ENCODE peak calls at places on chromosomes 6 and 20, in five cellular contexts. One of them, this sample, is unnamed.
A peak's percentile ranks its signal among the peaks of the same experiment; 100 is the strongest.

GRCh38 chr20:59134182-59134581 is 29.4 kb upstream of the ZNF831 start:
- DNase-seq in mesenchymal stem cell: no peak
- DNase-seq in IMR-90: no peak
- DNase-seq in neuronal stem cell: no peak
- DNase-seq in H9: no peak
- DNase-seq in this sample: no peak

GRCh38 chr6:72646604-72647485 is 25.0 kb downstream of the KCNQ5 start:
- DNase-seq in mesenchymal stem cell: no peak
- DNase-seq in IMR-90: peak; percentile 15
- DNase-seq in neuronal stem cell: no peak
- DNase-seq in H9: no peak
- DNase-seq in this sample: no peak

GRCh38 chr20:62363920-62364851 is 2.9 kb downstream of the LAMA5 start:
- DNase-seq in mesenchymal stem cell: peak; percentile 87
- DNase-seq in IMR-90: no peak
- DNase-seq in neuronal stem cell: no peak
- DNase-seq in H9: peak; percentile 60
- DNase-seq in this sample: no peak

GRCh38 chr6:84979541-84979940 is 215.1 kb upstream of the TBX18 start:
- DNase-seq in mesenchymal stem cell: no peak
- DNase-seq in IMR-90: no peak
- DNase-seq in neuronal stem cell: no peak
- DNase-seq in H9: no peak
- DNase-seq in this sample: peak; percentile 6

GRCh38 chr6:85402922-85403321 is 47.0 kb upstream of the NT5E start:
- DNase-seq in mesenchymal stem cell: no peak
- DNase-seq in IMR-90: no peak
- DNase-seq in neuronal stem cell: no peak
- DNase-seq in H9: no peak
- DNase-seq in this sample: no peak

GRCh38 chr20:50678213-50678898 is 13.0 kb downstream of the RIPOR3 start:
- DNase-seq in mesenchymal stem cell: no peak
- DNase-seq in IMR-90: no peak
- DNase-seq in neuronal stem cell: no peak
- DNase-seq in H9: no peak
- DNase-seq in this sample: no peak

GRCh38 chr6:130115036-130115435 is 96.7 kb downstream of the L3MBTL3 start:
- DNase-seq in mesenchymal stem cell: no peak
- DNase-seq in IMR-90: no peak
- DNase-seq in neuronal stem cell: no peak
- DNase-seq in H9: no peak
- DNase-seq in this sample: no peak

GRCh38 chr6:121756643-121757042 is 321.2 kb downstream of the GJA1 start:
- DNase-seq in mesenchymal stem cell: no peak
- DNase-seq in IMR-90: no peak
- DNase-seq in neuronal stem cell: no peak
- DNase-seq in H9: no peak
- DNase-seq in this sample: no peak

GRCh38 chr20:35953411-35954199 is 697 bp downstream of the SCAND1 start:
- DNase-seq in mesenchymal stem cell: no peak
- DNase-seq in IMR-90: peak; percentile 28
- DNase-seq in neuronal stem cell: no peak
- DNase-seq in H9: peak; percentile 36
- DNase-seq in this sample: peak; percentile 61

GRCh38 chr20:3902041-3902440 is 12.9 kb downstream of the PANK2 start:
- DNase-seq in mesenchymal stem cell: no peak
- DNase-seq in IMR-90: no peak
- DNase-seq in neuronal stem cell: no peak
- DNase-seq in H9: no peak
- DNase-seq in this sample: no peak

GRCh38 chr20:3900187-3900604 is 11.0 kb downstream of the PANK2 start:
- DNase-seq in mesenchymal stem cell: no peak
- DNase-seq in IMR-90: no peak
- DNase-seq in neuronal stem cell: no peak
- DNase-seq in H9: no peak
- DNase-seq in this sample: no peak

GRCh38 chr20:3898639-3899038 is 9.5 kb downstream of the PANK2 start:
- DNase-seq in mesenchymal stem cell: no peak
- DNase-seq in IMR-90: no peak
- DNase-seq in neuronal stem cell: no peak
- DNase-seq in H9: no peak
- DNase-seq in this sample: no peak

GRCh38 chr20:3902446-3902845 is 13.3 kb downstream of the PANK2 start:
- DNase-seq in mesenchymal stem cell: no peak
- DNase-seq in IMR-90: no peak
- DNase-seq in neuronal stem cell: no peak
- DNase-seq in H9: no peak
- DNase-seq in this sample: no peak

DNA sequence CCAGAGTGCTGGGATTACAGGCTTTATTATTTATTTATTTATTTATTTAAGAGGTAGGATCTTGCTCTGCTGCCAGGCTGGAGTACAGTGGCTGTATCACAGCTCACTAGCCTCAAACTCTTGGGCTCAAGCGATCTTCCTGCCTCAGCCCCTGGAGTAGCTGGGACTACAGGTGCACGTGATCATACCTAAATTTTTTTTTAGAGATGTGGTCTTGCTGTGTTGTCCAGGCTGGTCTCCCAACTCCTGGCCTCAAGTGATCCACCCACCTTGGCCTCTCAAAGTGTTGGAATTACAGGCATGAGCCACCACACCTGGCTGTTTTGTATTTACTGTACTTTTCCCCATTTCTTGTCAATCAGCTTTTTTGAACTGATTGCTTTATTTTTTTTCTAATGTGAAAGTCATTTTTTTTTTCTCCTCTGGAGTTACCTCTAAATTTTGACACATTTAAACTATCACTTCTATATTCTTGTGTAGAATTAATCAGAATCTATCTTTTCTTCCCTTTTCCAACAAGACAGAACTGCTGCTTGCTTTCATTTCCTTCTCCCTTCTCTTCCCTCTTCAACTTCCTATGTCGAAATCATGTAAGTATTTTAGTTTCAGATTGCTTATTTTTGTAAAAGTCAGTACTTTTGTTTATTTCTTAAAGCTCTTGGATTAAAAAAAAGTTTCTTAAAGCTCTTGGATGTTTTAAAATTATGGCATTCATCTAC is 12.0 kb downstream of the PANK2 start:
- DNase-seq in mesenchymal stem cell: no peak
- DNase-seq in IMR-90: peak; percentile 58
- DNase-seq in neuronal stem cell: no peak
- DNase-seq in H9: no peak
- DNase-seq in this sample: no peak
- H3K4ac ChIP-seq in mesenchymal stem cell: no peak overlapping the region
- H3K4ac ChIP-seq in IMR-90: peak overlapping the region; percentile 25
- H3K4ac ChIP-seq in neuronal stem cell: no peak overlapping the region
- H3K4ac ChIP-seq in H9: no peak overlapping the region
- H3K4ac ChIP-seq in this sample: no peak overlapping the region

DNA sequence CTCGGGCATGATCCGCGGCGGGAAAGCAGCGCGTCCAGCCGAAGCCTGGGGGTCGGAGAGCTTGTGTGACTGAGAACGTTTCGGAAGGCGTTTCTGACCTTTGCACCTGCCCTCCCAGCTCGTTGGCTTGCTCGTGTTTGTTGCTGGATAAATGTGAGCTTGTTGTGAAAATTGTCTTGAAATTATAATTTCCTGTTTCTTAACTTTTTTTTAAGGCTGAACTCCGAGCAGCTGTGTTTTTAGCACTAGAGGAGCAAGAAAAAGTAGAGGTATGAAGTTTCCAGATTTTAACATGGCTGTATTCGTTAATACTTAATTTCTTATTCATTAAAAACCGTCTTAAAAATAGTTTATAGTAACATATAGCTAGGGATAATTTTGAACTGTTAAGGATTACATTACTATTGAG is 652 bp downstream of the CEP43 start:
- DNase-seq in mesenchymal stem cell: peak; percentile 35
- DNase-seq in IMR-90: no peak
- DNase-seq in neuronal stem cell: no peak
- DNase-seq in H9: no peak
- DNase-seq in this sample: peak; percentile 39
- H3K4ac ChIP-seq in mesenchymal stem cell: peak overlapping the region; percentile 40
- H3K4ac ChIP-seq in IMR-90: peak overlapping the region; percentile 71
- H3K4ac ChIP-seq in neuronal stem cell: no peak overlapping the region
- H3K4ac ChIP-seq in H9: no peak overlapping the region
- H3K4ac ChIP-seq in this sample: peak overlapping the region; percentile 89

GRCh38 chr6:139640911-139641310 is 266.5 kb upstream of the CITED2 start:
- DNase-seq in mesenchymal stem cell: no peak
- DNase-seq in IMR-90: no peak
- DNase-seq in neuronal stem cell: no peak
- DNase-seq in H9: no peak
- DNase-seq in this sample: no peak
- H3K4ac ChIP-seq in mesenchymal stem cell: no peak overlapping the region
- H3K4ac ChIP-seq in IMR-90: no peak overlapping the region
- H3K4ac ChIP-seq in neuronal stem cell: no peak overlapping the region
- H3K4ac ChIP-seq in H9: no peak overlapping the region
- H3K4ac ChIP-seq in this sample: no peak overlapping the region

DNA sequence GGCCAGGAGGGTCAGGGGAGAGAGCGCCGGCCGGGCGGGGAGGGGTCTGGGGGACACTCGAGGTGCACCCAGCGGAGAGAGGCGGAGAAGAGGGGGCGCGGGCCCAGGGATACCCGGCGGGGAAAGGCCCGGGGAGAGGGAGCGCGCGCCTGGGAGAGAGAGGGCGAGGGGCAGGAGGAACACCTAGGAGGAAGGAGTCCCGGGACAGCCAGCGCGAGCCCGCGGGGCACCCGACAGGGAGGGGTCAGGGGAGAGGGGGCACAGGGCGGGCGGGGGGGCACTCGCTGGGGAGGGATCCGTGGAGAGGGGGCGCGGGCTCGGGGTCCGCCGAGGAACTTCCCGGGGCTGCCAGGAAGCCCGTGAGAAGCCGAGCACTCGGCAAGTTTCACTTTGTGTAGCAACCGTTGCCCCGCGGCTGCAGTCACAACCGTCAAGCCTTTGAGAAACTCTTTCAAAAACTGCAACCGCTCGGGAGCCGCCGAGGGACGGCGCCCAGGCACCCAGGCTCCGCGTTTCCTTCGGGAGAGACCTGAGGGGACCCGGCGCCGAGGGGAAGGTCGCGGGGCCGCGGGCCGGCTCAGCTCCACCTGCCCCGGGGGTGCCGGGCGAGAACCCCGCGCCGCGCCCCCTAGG is 472 bp downstream of the EZR start:
- DNase-seq in mesenchymal stem cell: peak; percentile 83
- DNase-seq in IMR-90: peak; percentile 65
- DNase-seq in neuronal stem cell: peak; percentile 56
- DNase-seq in H9: peak; percentile 69
- DNase-seq in this sample: peak; percentile 84
- H3K4ac ChIP-seq in mesenchymal stem cell: peak overlapping the region; percentile 73
- H3K4ac ChIP-seq in IMR-90: no peak overlapping the region
- H3K4ac ChIP-seq in neuronal stem cell: no peak overlapping the region
- H3K4ac ChIP-seq in H9: no peak overlapping the region
- H3K4ac ChIP-seq in this sample: peak overlapping the region; percentile 98

DNA sequence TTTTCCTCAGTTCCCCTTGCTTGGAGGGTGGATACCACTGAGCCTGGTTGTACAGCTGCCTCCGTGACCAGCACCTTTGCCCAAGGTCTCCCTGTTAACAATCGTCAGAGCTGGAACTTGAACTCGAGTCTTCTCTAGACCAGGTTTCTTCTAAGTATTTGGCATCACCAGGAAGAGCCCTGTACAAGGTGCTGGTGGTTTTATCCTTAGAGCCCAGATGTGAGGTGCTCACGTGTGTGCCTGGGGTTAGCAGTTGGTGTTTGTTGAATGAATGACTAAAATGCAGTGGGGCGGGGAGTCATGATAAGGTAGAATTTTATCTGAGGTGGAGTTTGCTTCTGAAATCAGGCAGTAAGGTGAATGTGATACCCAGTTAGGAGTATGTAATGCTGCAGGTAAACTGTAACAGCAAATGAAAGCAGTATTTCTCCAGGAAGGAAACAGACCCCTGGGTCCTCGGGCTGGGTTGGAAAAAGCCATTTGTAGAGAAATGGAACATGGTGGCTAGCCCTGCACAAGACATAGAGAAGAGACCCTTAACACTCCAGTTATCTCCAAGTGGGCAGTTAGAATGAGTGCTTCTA is 3.1 kb downstream of the DNAJC5 start:
- DNase-seq in mesenchymal stem cell: no peak
- DNase-seq in IMR-90: no peak
- DNase-seq in neuronal stem cell: no peak
- DNase-seq in H9: no peak
- DNase-seq in this sample: no peak
- H3K4ac ChIP-seq in mesenchymal stem cell: no peak overlapping the region
- H3K4ac ChIP-seq in IMR-90: no peak overlapping the region
- H3K4ac ChIP-seq in neuronal stem cell: no peak overlapping the region
- H3K4ac ChIP-seq in H9: no peak overlapping the region
- H3K4ac ChIP-seq in this sample: no peak overlapping the region

GRCh38 chr20:44584103-44584690 is 1.8 kb downstream of the PKIG start:
- DNase-seq in mesenchymal stem cell: no peak
- DNase-seq in IMR-90: no peak
- DNase-seq in neuronal stem cell: no peak
- DNase-seq in H9: no peak
- DNase-seq in this sample: no peak
- H3K4ac ChIP-seq in mesenchymal stem cell: no peak overlapping the region
- H3K4ac ChIP-seq in IMR-90: peak overlapping the region; percentile 64
- H3K4ac ChIP-seq in neuronal stem cell: no peak overlapping the region
- H3K4ac ChIP-seq in H9: no peak overlapping the region
- H3K4ac ChIP-seq in this sample: no peak overlapping the region